ENCODE peak calls at places on chromosomes 1 and 21, in seven cellular contexts. A is H1, U is K562, Q is HepG2, W is HCT116, J is GM12878, D is SK-N-SH. B is an unnamed sample.

GRCh38 chr1:27993241-27993640 is 33.5 kb downstream of the XKR8 start:
- DNase-seq in U (no peak), D (no peak), Q (no peak), A (no peak), J (no peak), W (no peak), B (no peak)

GRCh38 chr1:202967684-202968281 is 726 bp upstream of the CYB5R1 start:
- DNase-seq in W (no peak), D (peak; percentile 37), Q (no peak), J (no peak), U (no peak), A (no peak), B (no peak)

GRCh38 chr1:1272341-1273151 is 1.1 kb downstream of the UBE2J2 start:
- DNase-seq in D (no peak), Q (no peak), W (no peak), J (no peak), A (no peak), U (no peak), B (peak; percentile 93)

GRCh38 chr1:95561244-95561840 is 327.3 kb downstream of the RWDD3 start:
- DNase-seq in A (no peak), J (no peak), Q (no peak), U (no peak), D (no peak), W (no peak), B (no peak)

GRCh38 chr21:28298251-28298672 is 694.4 kb downstream of the LTN1 start:
- DNase-seq in J (no peak), D (no peak), U (no peak), Q (no peak), W (no peak), A (no peak), B (no peak)

GRCh38 chr1:150577557-150578277 is 1.7 kb downstream of the MCL1 start:
- DNase-seq in Q (no peak), U (peak; percentile 24), A (no peak), J (no peak), W (no peak), D (peak; percentile 22), B (no peak)

GRCh38 chr1:202439308-202439707 is 90.8 kb downstream of the PPP1R12B start:
- DNase-seq in W (no peak), Q (no peak), A (no peak), D (no peak), U (no peak), J (no peak), B (no peak)

GRCh38 chr1:39900662-39901485 is 843 bp downstream of the MYCL start:
- DNase-seq in A (peak; percentile 67), W (no peak), J (no peak), U (peak; percentile 55), D (peak; percentile 70), Q (no peak), B (no peak)

GRCh38 chr1:214569357-214570004 is 18.1 kb upstream of the PTPN14 start:
- DNase-seq in W (no peak), D (no peak), A (no peak), Q (no peak), J (no peak), U (no peak), B (no peak)

GRCh38 chr1:232549998-232550397 is 79.9 kb downstream of the SIPA1L2 start:
- DNase-seq in D (no peak), A (no peak), U (no peak), W (no peak), J (no peak), Q (no peak), B (no peak)

GRCh38 chr1:92764116-92764515 is 20.8 kb downstream of the EVI5 start:
- DNase-seq in W (no peak), J (no peak), A (no peak), Q (no peak), D (no peak), U (no peak), B (no peak)

GRCh38 chr1:23799570-23800395 is 771 bp downstream of the GALE start:
- DNase-seq in W (peak; percentile 77), A (peak; percentile 68), Q (peak; percentile 61), U (peak; percentile 72), D (peak; percentile 82), J (no peak), B (peak; percentile 59)

GRCh38 chr1:155181371-155182051 is 7.9 kb downstream of the TRIM46 start:
- DNase-seq in A (no peak), D (no peak), W (no peak), J (no peak), U (no peak), Q (no peak), B (no peak)

GRCh38 chr1:169091480-169091941 is 15.0 kb upstream of the ATP1B1 start:
- DNase-seq in A (no peak), Q (no peak), J (no peak), U (no peak), D (no peak), W (no peak), B (no peak)

GRCh38 chr21:33598051-33598450 is 9.6 kb upstream of the DONSON start:
- DNase-seq in J (no peak), U (no peak), A (no peak), D (no peak), W (no peak), Q (no peak), B (no peak)

GRCh38 chr1:1597275-1597930 is 2.5 kb downstream of the FNDC10 start:
- DNase-seq in A (peak; percentile 66), D (peak; percentile 79), J (no peak), Q (no peak), W (no peak), U (peak; percentile 91), B (peak; percentile 96)

GRCh38 chr1:150777544-150777943 is 12.0 kb upstream of the CTSS start:
- DNase-seq in U (no peak), Q (no peak), W (no peak), J (no peak), A (no peak), D (no peak), B (no peak)

DNA sequence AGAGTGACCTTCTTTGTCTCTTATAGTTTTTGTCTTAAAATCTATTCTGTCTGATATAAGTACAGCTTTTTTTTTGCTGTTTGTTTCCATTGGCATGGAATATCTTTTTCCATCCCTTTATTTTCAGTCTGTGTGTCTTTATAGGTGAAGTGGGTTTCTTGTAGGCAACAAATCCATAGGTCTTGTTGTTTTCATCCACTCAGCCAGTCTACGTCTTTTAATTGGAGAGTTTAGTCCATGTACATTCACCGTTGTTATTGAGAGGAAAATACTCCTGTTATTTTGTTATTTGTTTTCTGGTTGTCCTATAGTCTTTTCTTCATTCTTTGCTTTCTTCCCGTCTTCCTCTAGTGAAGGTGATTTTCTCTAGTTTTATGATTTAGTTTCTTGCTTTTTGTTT is 115.9 kb downstream of the IFI44 start:
- DNase-seq in Q (no peak), U (no peak), A (no peak), J (no peak), W (no peak), D (no peak), B (no peak)
- TF ChIP-seq JUND in Q (no peak), U (no peak), A (no peak), J (no peak), W (no peak), D (no peak), B (no peak)

DNA sequence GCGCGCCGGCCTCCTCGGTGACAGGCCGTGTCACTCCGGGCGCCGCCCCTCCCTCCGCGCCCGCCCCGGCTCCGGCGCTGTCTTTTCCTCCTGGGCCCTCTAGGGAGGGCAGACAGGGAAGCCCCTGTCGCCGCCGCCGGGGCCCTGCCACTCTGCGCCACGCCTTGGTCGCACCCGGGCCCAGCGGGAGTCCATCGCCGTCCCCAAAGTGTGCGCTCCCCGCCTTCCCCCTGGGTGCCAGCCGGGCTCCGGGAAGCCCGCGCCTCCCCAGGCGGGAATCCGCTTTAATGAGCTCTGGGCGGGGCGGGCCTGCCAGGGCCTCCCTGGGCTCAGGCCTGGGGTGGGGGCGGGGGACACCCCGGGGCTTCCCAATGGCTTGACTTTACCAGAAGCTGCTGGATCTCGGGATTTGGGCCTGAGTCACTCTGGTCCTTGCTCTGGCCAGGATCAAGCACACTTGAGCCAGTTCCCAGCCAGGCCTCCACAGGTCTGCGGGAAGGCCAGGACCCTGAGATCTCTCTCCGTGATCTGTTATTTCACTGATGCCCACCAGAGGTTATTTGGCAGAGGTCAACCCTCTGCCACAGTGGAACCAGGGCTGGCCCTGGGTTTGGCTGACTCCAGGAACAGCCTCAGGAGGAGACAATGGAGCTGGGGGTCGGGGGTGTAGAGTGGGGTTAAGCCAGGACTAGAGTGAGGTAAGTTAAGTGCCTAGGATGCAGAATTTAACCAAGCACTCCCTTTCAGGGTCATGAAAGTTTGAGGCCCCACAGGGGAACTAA is 178.4 kb upstream of the EDN2 start:
- DNase-seq in W (no peak), D (peak; percentile 86), A (peak; percentile 62), U (no peak), Q (no peak), J (no peak), B (no peak)
- TF ChIP-seq JUND in W (no peak), D (no peak), A (no peak), U (no peak), Q (no peak), J (no peak), B (no peak)

GRCh38 chr1:31155216-31155806 is 84.4 kb downstream of the NKAIN1 start:
- DNase-seq in A (peak; percentile 90), Q (peak; percentile 65), D (peak; percentile 90), W (no peak), J (no peak), U (peak; percentile 95), B (peak; percentile 13)

GRCh38 chr1:31154000-31154631 is 85.6 kb downstream of the NKAIN1 start:
- DNase-seq in Q (no peak), J (no peak), A (no peak), W (no peak), D (no peak), U (no peak), B (no peak)

GRCh38 chr1:31153423-31153822 is 86.3 kb downstream of the NKAIN1 start:
- DNase-seq in W (no peak), Q (no peak), A (no peak), D (no peak), J (no peak), U (no peak), B (no peak)

GRCh38 chr1:31152181-31152768 is 86.8 kb upstream of the PUM1 start:
- DNase-seq in D (no peak), J (no peak), Q (peak; percentile 39), U (no peak), W (no peak), A (no peak), B (no peak)

GRCh38 chr1:31154632-31155215 is 85.0 kb downstream of the NKAIN1 start:
- DNase-seq in Q (peak; percentile 87), U (peak; percentile 99), A (peak; percentile 87), D (peak; percentile 99), W (no peak), J (no peak), B (peak; percentile 94)
- TF ChIP-seq JUND in Q (no peak), U (no peak), A (peak; percentile 30), D (no peak), W (no peak), J (no peak), B (no peak)

GRCh38 chr21:44375686-44376320 is 22.4 kb downstream of the TRPM2 start:
- DNase-seq in D (no peak), W (no peak), U (no peak), A (no peak), J (no peak), Q (no peak), B (no peak)
- TF ChIP-seq JUND in D (no peak), W (no peak), U (no peak), A (no peak), J (no peak), Q (no peak), B (no peak)

B was measured in T47D.